ENCODE peak calls at places on chromosomes 2 and 18, in five cellular contexts. One of them, this sample, is unnamed. For H3K4me1, the result is how much of the 10 kb centered on the place peaks cover.

GRCh38 chr2:20129320-20130274 is 78.2 kb upstream of the LAPTM4A start:
- DNase-seq in K562: no peak
- DNase-seq in IMR-90: no peak
- DNase-seq in SK-N-SH: no peak
- DNase-seq in GM12878: no peak
- DNase-seq in this sample: no peak

GRCh38 chr18:51077217-51077616 is 47.2 kb downstream of the SMAD4 start:
- DNase-seq in K562: no peak
- DNase-seq in IMR-90: peak
- DNase-seq in SK-N-SH: no peak
- DNase-seq in GM12878: no peak
- DNase-seq in this sample: no peak

GRCh38 chr2:237431372-237431771 is 17.4 kb upstream of the COL6A3 start:
- DNase-seq in K562: no peak
- DNase-seq in IMR-90: peak
- DNase-seq in SK-N-SH: no peak
- DNase-seq in GM12878: no peak
- DNase-seq in this sample: no peak

GRCh38 chr2:241183221-241183620 is 5.3 kb upstream of the ANO7 start:
- DNase-seq in K562: no peak
- DNase-seq in IMR-90: no peak
- DNase-seq in SK-N-SH: no peak
- DNase-seq in GM12878: no peak
- DNase-seq in this sample: no peak

GRCh38 chr18:62200121-62200914 is 13.3 kb downstream of the RELCH start:
- DNase-seq in K562: no peak
- DNase-seq in IMR-90: peak
- DNase-seq in SK-N-SH: no peak
- DNase-seq in GM12878: no peak
- DNase-seq in this sample: no peak

GRCh38 chr2:193929131-193929530 is 1727.9 kb upstream of the SLC39A10 start:
- DNase-seq in K562: no peak
- DNase-seq in IMR-90: no peak
- DNase-seq in SK-N-SH: no peak
- DNase-seq in GM12878: no peak
- DNase-seq in this sample: no peak

GRCh38 chr2:55155764-55156221 is 76.3 kb downstream of the CLHC1 start:
- DNase-seq in K562: no peak
- DNase-seq in IMR-90: peak
- DNase-seq in SK-N-SH: no peak
- DNase-seq in GM12878: no peak
- DNase-seq in this sample: no peak

GRCh38 chr2:173021939-173022371 is 53.7 kb upstream of the MAP3K20 start:
- DNase-seq in K562: peak
- DNase-seq in IMR-90: peak
- DNase-seq in SK-N-SH: peak
- DNase-seq in GM12878: no peak
- DNase-seq in this sample: peak

GRCh38 chr2:68936462-68936861 is 16.2 kb downstream of the GKN2 start:
- DNase-seq in K562: no peak
- DNase-seq in IMR-90: peak
- DNase-seq in SK-N-SH: no peak
- DNase-seq in GM12878: no peak
- DNase-seq in this sample: no peak

GRCh38 chr18:610214-610928 is 13.6 kb downstream of the CLUL1 start:
- DNase-seq in K562: no peak
- DNase-seq in IMR-90: no peak
- DNase-seq in SK-N-SH: no peak
- DNase-seq in GM12878: no peak
- DNase-seq in this sample: no peak

GRCh38 chr18:32450026-32450681 is 20.5 kb downstream of the GAREM1 start:
- DNase-seq in K562: no peak
- DNase-seq in IMR-90: no peak
- DNase-seq in SK-N-SH: no peak
- DNase-seq in GM12878: no peak
- DNase-seq in this sample: no peak

GRCh38 chr2:9107168-9108025 is 99.2 kb upstream of the ASAP2 start:
- DNase-seq in K562: no peak
- DNase-seq in IMR-90: no peak
- DNase-seq in SK-N-SH: no peak
- DNase-seq in GM12878: no peak
- DNase-seq in this sample: no peak

GRCh38 chr2:27891820-27892105 is 1.2 kb downstream of the BABAM2 start:
- DNase-seq in K562: no peak
- DNase-seq in IMR-90: peak
- DNase-seq in SK-N-SH: no peak
- DNase-seq in GM12878: no peak
- DNase-seq in this sample: peak

GRCh38 chr2:174797792-174798276 is 33.6 kb upstream of the CHRNA1 start:
- DNase-seq in K562: no peak
- DNase-seq in IMR-90: peak
- DNase-seq in SK-N-SH: no peak
- DNase-seq in GM12878: no peak
- DNase-seq in this sample: no peak

GRCh38 chr2:118165595-118165994 is 77.3 kb downstream of the INSIG2 start:
- DNase-seq in K562: no peak
- DNase-seq in IMR-90: no peak
- DNase-seq in SK-N-SH: no peak
- DNase-seq in GM12878: no peak
- DNase-seq in this sample: no peak

GRCh38 chr2:118167026-118167425 is 78.8 kb downstream of the INSIG2 start:
- DNase-seq in K562: no peak
- DNase-seq in IMR-90: no peak
- DNase-seq in SK-N-SH: no peak
- DNase-seq in GM12878: no peak
- DNase-seq in this sample: no peak

GRCh38 chr2:118166242-118166641 is 78.0 kb downstream of the INSIG2 start:
- DNase-seq in K562: no peak
- DNase-seq in IMR-90: no peak
- DNase-seq in SK-N-SH: no peak
- DNase-seq in GM12878: no peak
- DNase-seq in this sample: no peak

GRCh38 chr2:118168606-118169005 is 80.3 kb downstream of the INSIG2 start:
- DNase-seq in K562: no peak
- DNase-seq in IMR-90: no peak
- DNase-seq in SK-N-SH: no peak
- DNase-seq in GM12878: no peak
- DNase-seq in this sample: no peak

GRCh38 chr2:118169359-118170005 is 81.2 kb downstream of the INSIG2 start:
- DNase-seq in K562: no peak
- DNase-seq in IMR-90: no peak
- DNase-seq in SK-N-SH: no peak
- DNase-seq in GM12878: no peak
- DNase-seq in this sample: no peak
- TF ChIP-seq RCOR1 in K562: no peak
- TF ChIP-seq RCOR1 in IMR-90: no peak
- TF ChIP-seq RCOR1 in SK-N-SH: no peak
- TF ChIP-seq RCOR1 in GM12878: no peak
- TF ChIP-seq RCOR1 in this sample: no peak

DNA sequence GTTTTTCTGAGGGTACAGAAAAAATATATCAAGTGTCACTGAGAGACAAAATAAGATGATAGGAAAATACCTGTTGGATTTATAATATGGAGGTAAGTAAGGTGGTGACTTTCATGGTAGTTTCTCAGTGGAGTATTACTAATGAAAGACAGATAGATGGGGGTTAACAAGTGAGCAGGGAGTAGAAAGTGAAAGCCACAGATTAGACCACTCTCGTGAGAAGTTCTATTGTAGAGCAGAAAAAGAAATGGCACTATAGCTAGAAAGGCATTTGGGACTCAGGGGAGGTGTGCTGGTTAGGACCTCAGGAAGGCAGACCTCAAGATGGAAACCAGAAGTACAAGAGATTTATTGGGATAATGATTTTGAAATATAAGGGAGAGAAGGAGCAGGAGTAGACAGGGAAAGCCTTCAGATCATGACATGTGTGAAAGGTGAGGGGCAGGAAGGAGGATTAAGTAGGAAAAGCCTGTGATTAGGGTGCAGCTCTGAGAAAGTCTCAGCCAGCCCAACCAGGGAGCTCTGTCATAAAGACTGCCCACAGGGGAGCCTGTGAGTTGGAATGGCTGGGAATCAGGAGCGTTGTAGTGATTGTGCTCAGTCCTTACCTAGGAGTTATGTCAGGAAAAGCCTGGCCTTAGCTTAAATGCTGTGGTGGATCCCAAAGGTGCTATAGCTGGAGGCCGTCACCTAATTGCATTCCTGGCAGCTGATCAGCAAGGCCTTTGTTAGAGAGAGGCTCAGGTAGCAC is 198.1 kb downstream of the IKZF2 start:
- DNase-seq in K562: no peak
- DNase-seq in IMR-90: no peak
- DNase-seq in SK-N-SH: no peak
- DNase-seq in GM12878: peak
- DNase-seq in this sample: no peak
- H3K4me1 ChIP-seq in K562: under half
- H3K4me1 ChIP-seq in IMR-90: under half
- H3K4me1 ChIP-seq in SK-N-SH: under half
- H3K4me1 ChIP-seq in GM12878: under half
- H3K4me1 ChIP-seq in this sample: under half

DNA sequence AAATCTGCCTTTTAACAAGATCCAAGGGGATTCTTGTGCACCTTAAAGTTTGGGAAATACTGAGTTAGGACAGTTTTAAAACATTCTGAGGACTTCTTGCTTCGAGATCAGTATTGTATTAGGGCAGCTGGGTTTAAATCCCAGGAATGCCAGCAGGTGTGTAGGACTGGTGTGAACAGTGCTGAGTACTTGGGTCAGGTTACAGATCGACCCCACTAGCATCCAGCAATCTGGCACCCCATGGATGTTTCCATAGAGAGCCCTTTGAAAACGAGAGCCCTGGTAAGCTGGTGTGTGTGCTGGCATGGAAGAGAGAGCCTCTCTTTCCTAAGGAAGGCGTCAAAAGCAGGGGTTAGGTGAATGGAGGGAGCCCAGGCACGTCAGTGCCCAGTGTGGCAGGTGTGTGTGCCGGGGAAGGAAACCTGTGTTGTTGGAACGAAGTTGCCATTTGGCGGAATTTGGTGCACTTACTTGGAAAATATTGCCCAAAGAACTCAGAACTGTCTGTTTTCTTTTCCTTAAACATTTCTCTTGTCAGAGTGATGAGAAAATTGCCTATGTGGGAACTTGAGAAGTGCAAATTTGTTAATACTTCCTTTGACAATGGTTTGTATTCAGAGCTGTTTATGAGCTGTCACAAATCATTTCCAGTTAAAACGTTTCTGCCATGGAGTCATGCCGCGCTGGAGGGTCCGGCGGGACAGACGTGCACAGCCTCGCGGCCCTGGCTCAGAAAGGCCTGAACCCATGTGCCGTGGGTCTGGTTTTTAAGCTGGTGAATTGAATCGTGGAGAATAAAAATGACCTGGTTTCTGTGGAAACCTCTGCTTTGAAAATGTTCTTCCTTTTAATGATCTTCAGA is 38.1 kb downstream of the LDLRAD4 start:
- DNase-seq in K562: no peak
- DNase-seq in IMR-90: no peak
- DNase-seq in SK-N-SH: no peak
- DNase-seq in GM12878: no peak
- DNase-seq in this sample: no peak
- TF ChIP-seq RCOR1 in K562: no peak
- TF ChIP-seq RCOR1 in IMR-90: no peak
- TF ChIP-seq RCOR1 in SK-N-SH: no peak
- TF ChIP-seq RCOR1 in GM12878: no peak
- TF ChIP-seq RCOR1 in this sample: no peak

GRCh38 chr18:75279381-75279780 is 68.8 kb downstream of the TSHZ1 start:
- DNase-seq in K562: no peak
- DNase-seq in IMR-90: no peak
- DNase-seq in SK-N-SH: no peak
- DNase-seq in GM12878: no peak
- DNase-seq in this sample: no peak

GRCh38 chr18:75283758-75284157 is 73.2 kb downstream of the TSHZ1 start:
- DNase-seq in K562: no peak
- DNase-seq in IMR-90: no peak
- DNase-seq in SK-N-SH: no peak
- DNase-seq in GM12878: no peak
- DNase-seq in this sample: no peak

GRCh38 chr18:75277629-75277966 is 67.0 kb downstream of the TSHZ1 start:
- DNase-seq in K562: no peak
- DNase-seq in IMR-90: no peak
- DNase-seq in SK-N-SH: no peak
- DNase-seq in GM12878: no peak
- DNase-seq in this sample: no peak

GRCh38 chr18:75282746-75283145 is 72.1 kb downstream of the TSHZ1 start:
- DNase-seq in K562: no peak
- DNase-seq in IMR-90: no peak
- DNase-seq in SK-N-SH: no peak
- DNase-seq in GM12878: no peak
- DNase-seq in this sample: no peak

GRCh38 chr18:75280427-75281280 is 70.1 kb downstream of the TSHZ1 start:
- DNase-seq in K562: no peak
- DNase-seq in IMR-90: peak
- DNase-seq in SK-N-SH: no peak
- DNase-seq in GM12878: no peak
- DNase-seq in this sample: no peak
- H3K4me1 ChIP-seq in K562: under half
- H3K4me1 ChIP-seq in IMR-90: under half
- H3K4me1 ChIP-seq in SK-N-SH: under half
- H3K4me1 ChIP-seq in GM12878: under half
- H3K4me1 ChIP-seq in this sample: under half

DNA sequence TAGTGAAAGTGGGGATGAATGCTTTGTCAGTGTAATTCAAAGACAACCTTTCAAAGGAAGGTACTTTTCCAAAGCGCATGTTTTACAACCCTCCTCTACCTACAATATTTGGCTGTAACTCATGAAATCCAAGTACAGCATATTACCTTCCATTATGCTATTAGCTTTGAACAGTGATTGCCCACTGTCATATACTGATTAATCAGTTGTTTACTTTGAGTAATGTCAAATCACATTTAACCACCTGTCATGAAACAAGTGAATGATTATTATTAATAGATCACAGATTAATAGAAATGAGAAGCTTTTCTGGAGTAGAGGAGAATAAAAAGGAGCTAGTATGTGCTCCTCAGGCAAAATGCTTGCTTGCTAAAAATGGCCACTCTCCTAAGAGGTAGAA is 150.5 kb upstream of the SMAD7 start:
- DNase-seq in K562: no peak
- DNase-seq in IMR-90: no peak
- DNase-seq in SK-N-SH: no peak
- DNase-seq in GM12878: no peak
- DNase-seq in this sample: no peak
- TF ChIP-seq RCOR1 in K562: no peak
- TF ChIP-seq RCOR1 in IMR-90: no peak
- TF ChIP-seq RCOR1 in SK-N-SH: no peak
- TF ChIP-seq RCOR1 in GM12878: no peak
- TF ChIP-seq RCOR1 in this sample: no peak

GRCh38 chr2:62199392-62200125 is 3.6 kb downstream of the B3GNT2 start:
- DNase-seq in K562: no peak
- DNase-seq in IMR-90: peak
- DNase-seq in SK-N-SH: no peak
- DNase-seq in GM12878: no peak
- DNase-seq in this sample: no peak

GRCh38 chr2:62201307-62201706 is 5.4 kb downstream of the B3GNT2 start:
- DNase-seq in K562: no peak
- DNase-seq in IMR-90: peak
- DNase-seq in SK-N-SH: no peak
- DNase-seq in GM12878: no peak
- DNase-seq in this sample: no peak

GRCh38 chr2:62202019-62202722 is 6.3 kb downstream of the B3GNT2 start:
- DNase-seq in K562: no peak
- DNase-seq in IMR-90: no peak
- DNase-seq in SK-N-SH: no peak
- DNase-seq in GM12878: no peak
- DNase-seq in this sample: no peak

GRCh38 chr2:62200291-62200841 is 4.5 kb downstream of the B3GNT2 start:
- DNase-seq in K562: no peak
- DNase-seq in IMR-90: no peak
- DNase-seq in SK-N-SH: no peak
- DNase-seq in GM12878: no peak
- DNase-seq in this sample: no peak

GRCh38 chr2:62200868-62201267 is 5.0 kb downstream of the B3GNT2 start:
- DNase-seq in K562: no peak
- DNase-seq in IMR-90: no peak
- DNase-seq in SK-N-SH: no peak
- DNase-seq in GM12878: no peak
- DNase-seq in this sample: no peak
- H3K4me1 ChIP-seq in K562: under half
- H3K4me1 ChIP-seq in IMR-90: under half
- H3K4me1 ChIP-seq in SK-N-SH: under half
- H3K4me1 ChIP-seq in GM12878: under half
- H3K4me1 ChIP-seq in this sample: under half